ENCODE peak calls at places on chromosome 21, in eight cellular contexts. D, C, P, E, B, A, U and F are unnamed samples.

GRCh38 chr21:45049725-45050359 is 24.5 kb upstream of the ADARB1 start:
- DNase-seq in C (no peak), D (no peak), E (no peak), B (no peak), U (no peak), P (no peak), A (peak), F (no peak)

GRCh38 chr21:46295177-46295711 is 9.1 kb downstream of the YBEY start:
- DNase-seq in B (no peak), U (no peak), D (no peak), E (no peak), C (no peak), P (no peak), A (peak), F (no peak)

GRCh38 chr21:33368576-33368975 is 34.6 kb upstream of the IFNGR2 start:
- DNase-seq in C (no peak), B (no peak), D (no peak), A (no peak), U (no peak), E (no peak), P (no peak), F (no peak)

GRCh38 chr21:44724166-44724565 is 12.8 kb upstream of the TSPEAR start:
- DNase-seq in B (no peak), A (no peak), P (no peak), C (no peak), D (no peak), E (no peak), U (no peak), F (no peak)

GRCh38 chr21:42112857-42113256 is 41.7 kb downstream of the UMODL1 start:
- DNase-seq in E (no peak), A (no peak), C (no peak), B (no peak), P (no peak), D (no peak), U (no peak), F (no peak)

GRCh38 chr21:31903896-31904295 is 31.1 kb downstream of the HUNK start:
- DNase-seq in C (no peak), E (no peak), P (no peak), B (no peak), U (no peak), A (no peak), D (no peak), F (no peak)

GRCh38 chr21:26169611-26170470 is 729 bp downstream of the APP start:
- DNase-seq in A (peak), C (peak), E (peak), P (peak), D (peak), U (no peak), B (peak), F (no peak)

GRCh38 chr21:28133116-28133515 is 859.6 kb downstream of the LTN1 start:
- DNase-seq in U (no peak), D (no peak), C (no peak), B (no peak), A (no peak), E (no peak), P (no peak), F (no peak)

GRCh38 chr21:43712268-43712942 is 6.5 kb upstream of the PDXK start:
- DNase-seq in D (no peak), C (no peak), P (no peak), B (peak), U (no peak), E (no peak), A (peak), F (no peak)

GRCh38 chr21:31429500-31429899 is 85.4 kb upstream of the TIAM1 start:
- DNase-seq in U (no peak), B (no peak), C (no peak), D (no peak), P (no peak), A (no peak), E (no peak), F (no peak)

GRCh38 chr21:43312751-43313169 is 114.2 kb downstream of the SIK1 start:
- DNase-seq in U (no peak), D (no peak), C (no peak), E (no peak), B (no peak), A (no peak), P (no peak), F (no peak)

GRCh38 chr21:43911935-43912487 is 47.0 kb downstream of the AGPAT3 start:
- DNase-seq in C (no peak), U (no peak), D (no peak), P (no peak), B (no peak), A (no peak), E (no peak), F (no peak)

GRCh38 chr21:46551636-46552241 is 53.1 kb downstream of the S100B start:
- DNase-seq in B (no peak), E (no peak), A (no peak), D (no peak), C (peak), P (no peak), U (peak), F (peak)

GRCh38 chr21:27532081-27532480 is 565.2 kb upstream of the ADAMTS5 start:
- DNase-seq in U (no peak), A (no peak), P (no peak), E (no peak), C (no peak), D (no peak), B (no peak), F (no peak)

GRCh38 chr21:21182401-21182800 is 184.2 kb downstream of the NCAM2 start:
- DNase-seq in P (no peak), C (no peak), E (no peak), D (no peak), B (no peak), A (no peak), U (no peak), F (no peak)

GRCh38 chr21:34072145-34073031 is 990 bp upstream of the MRPS6 start:
- DNase-seq in U (no peak), B (no peak), D (no peak), E (no peak), A (peak), C (no peak), P (no peak), F (no peak)

GRCh38 chr21:39037807-39038405 is 145.3 kb downstream of the PSMG1 start:
- DNase-seq in P (no peak), U (no peak), B (no peak), C (no peak), A (no peak), D (no peak), E (no peak), F (no peak)

GRCh38 chr21:19507682-19508260 is 1104.2 kb upstream of the TMPRSS15 start:
- DNase-seq in D (no peak), B (no peak), C (no peak), A (no peak), U (no peak), E (no peak), P (no peak), F (no peak)

GRCh38 chr21:28742527-28742926 is 250.2 kb downstream of the LTN1 start:
- DNase-seq in P (no peak), C (no peak), D (no peak), A (peak), U (no peak), E (no peak), B (no peak), F (no peak)

GRCh38 chr21:38664821-38665220 is 140.9 kb upstream of the ETS2 start:
- DNase-seq in U (no peak), E (no peak), D (no peak), P (no peak), B (no peak), C (no peak), A (no peak), F (no peak)

GRCh38 chr21:29333355-29333746 is 34.6 kb downstream of the BACH1 start:
- DNase-seq in P (no peak), E (no peak), A (no peak), B (no peak), D (no peak), U (no peak), C (no peak), F (no peak)

GRCh38 chr21:33115586-33116541 is 45.9 kb downstream of the OLIG1 start:
- DNase-seq in P (no peak), C (no peak), A (peak), B (no peak), D (no peak), E (no peak), U (no peak), F (no peak)

GRCh38 chr21:32248616-32249550 is 30.0 kb downstream of the MIS18A start:
- DNase-seq in U (no peak), C (no peak), D (no peak), E (no peak), A (peak), B (peak), P (no peak), F (no peak)

GRCh38 chr21:44012474-44013379 is 618 bp downstream of the TRAPPC10 start:
- DNase-seq in A (peak), U (peak), E (peak), D (peak), C (peak), B (peak), P (peak), F (peak)

GRCh38 chr21:45950740-45951515 is 30.6 kb upstream of the COL6A1 start:
- DNase-seq in C (no peak), U (no peak), A (peak), B (peak), E (no peak), D (no peak), P (no peak), F (no peak)

GRCh38 chr21:35179990-35180557 is 131.0 kb upstream of the RUNX1 start:
- DNase-seq in P (no peak), E (no peak), A (peak), B (no peak), D (no peak), U (no peak), C (no peak), F (no peak)

GRCh38 chr21:33937931-33938339 is 22.3 kb upstream of the ATP5PO start:
- DNase-seq in E (no peak), A (no peak), C (peak), U (peak), P (no peak), D (no peak), B (no peak), F (peak)

GRCh38 chr21:37278199-37278598 is 11.1 kb upstream of the VPS26C start:
- DNase-seq in B (no peak), D (no peak), E (no peak), P (no peak), C (no peak), U (no peak), A (no peak), F (no peak)

GRCh38 chr21:37532868-37533780 is 166.6 kb downstream of the DYRK1A start:
- DNase-seq in D (no peak), P (peak), C (no peak), B (no peak), U (no peak), E (no peak), A (peak), F (no peak)